ENCODE peak calls at places on chromosomes 7 and 10, in five cellular contexts. R is A549, I is upper lobe of left lung, P is stomach, C is suprapubic skin. G is an unnamed sample.

GRCh38 chr7:70635633-70636032 is 496.3 kb upstream of the GALNT17 start:
- DNase-seq in R (no peak), I (no peak), P (no peak), C (no peak), G (no peak)

GRCh38 chr7:22688034-22688433 is 39.0 kb upstream of the IL6 start:
- DNase-seq in R (no peak), I (no peak), P (no peak), C (no peak), G (no peak)

GRCh38 chr10:125020386-125020785 is 78.5 kb downstream of the ZRANB1 start:
- DNase-seq in R (no peak), I (no peak), P (no peak), C (no peak), G (no peak)

GRCh38 chr10:101444058-101444457 is 90.1 kb downstream of the BTRC start:
- DNase-seq in R (peak; percentile 29), I (no peak), P (no peak), C (no peak), G (no peak)

GRCh38 chr7:50653116-50653854 is 88.1 kb upstream of the DDC start:
- DNase-seq in R (no peak), I (no peak), P (peak; percentile 41), C (peak; percentile 77), G (no peak)

GRCh38 chr7:33807779-33808482 is 97.4 kb upstream of the BMPER start:
- DNase-seq in R (peak; percentile 62), I (peak; percentile 35), P (no peak), C (no peak), G (no peak)

GRCh38 chr10:133211959-133212852 is 17.8 kb upstream of the UTF1 start:
- DNase-seq in R (no peak), I (peak; percentile 64), P (no peak), C (no peak), G (no peak)

GRCh38 chr7:142275028-142275427 is 17.2 kb upstream of the PRSS58 start:
- DNase-seq in R (no peak), I (no peak), P (no peak), C (no peak), G (no peak)

GRCh38 chr10:116005301-116005700 is 267.7 kb downstream of the GFRA1 start:
- DNase-seq in R (no peak), I (no peak), P (no peak), C (no peak), G (no peak)

GRCh38 chr7:132480534-132480933 is 95.7 kb downstream of the PLXNA4 start:
- DNase-seq in R (no peak), I (no peak), P (no peak), C (peak; percentile 74), G (no peak)

GRCh38 chr10:37067576-37067975 is 57.8 kb upstream of the ANKRD30A start:
- DNase-seq in R (peak; percentile 25), I (no peak), P (no peak), C (no peak), G (no peak)

GRCh38 chr7:50068850-50069551 is 24.0 kb downstream of the ZPBP start:
- DNase-seq in R (peak; percentile 3), I (no peak), P (peak; percentile 54), C (no peak), G (peak; percentile 37)

GRCh38 chr7:93927585-93927984 is 6.0 kb downstream of the GNG11 start:
- DNase-seq in R (no peak), I (no peak), P (no peak), C (no peak), G (no peak)

GRCh38 chr7:85682819-85683218 is 496.0 kb upstream of the SEMA3D start:
- DNase-seq in R (no peak), I (no peak), P (no peak), C (no peak), G (no peak)

GRCh38 chr7:913736-914520 is 37.6 kb downstream of the GET4 start:
- DNase-seq in R (no peak), I (peak; percentile 76), P (peak; percentile 88), C (no peak), G (no peak)

GRCh38 chr10:113133497-113133896 is 183.4 kb downstream of the TCF7L2 start:
- DNase-seq in R (peak; percentile 43), I (no peak), P (no peak), C (no peak), G (no peak)

GRCh38 chr7:139775829-139776266 is 1.9 kb downstream of the HIPK2 start:
- DNase-seq in R (peak; percentile 78), I (no peak), P (peak; percentile 80), C (no peak), G (peak; percentile 46)

GRCh38 chr7:90210475-90210874 is 1.1 kb upstream of the STEAP2 start:
- DNase-seq in R (no peak), I (no peak), P (no peak), C (no peak), G (no peak)

GRCh38 chr10:116085333-116085732 is 187.7 kb downstream of the GFRA1 start:
- DNase-seq in R (no peak), I (no peak), P (no peak), C (no peak), G (no peak)

GRCh38 chr10:35195361-35196306 is 69.0 kb downstream of the CREM start:
- DNase-seq in R (peak; percentile 95), I (no peak), P (peak; percentile 65), C (peak; percentile 81), G (peak; percentile 67)

GRCh38 chr10:27805215-27805614 is 59.6 kb upstream of the MKX start:
- DNase-seq in R (no peak), I (no peak), P (no peak), C (no peak), G (no peak)

GRCh38 chr10:3426190-3426845 is 253.7 kb upstream of the PITRM1 start:
- DNase-seq in R (peak; percentile 22), I (no peak), P (no peak), C (no peak), G (no peak)

GRCh38 chr7:18180685-18181084 is 153.0 kb upstream of the PRPS1L1 start:
- DNase-seq in R (no peak), I (no peak), P (no peak), C (no peak), G (no peak)

GRCh38 chr7:112272921-112273561 is 66.5 kb downstream of the ZNF277 start:
- DNase-seq in R (no peak), I (no peak), P (no peak), C (no peak), G (no peak)

GRCh38 chr7:26167293-26167934 is 15.4 kb downstream of the NFE2L3 start:
- DNase-seq in R (no peak), I (no peak), P (no peak), C (no peak), G (no peak)

GRCh38 chr10:12097791-12098190 is 29.0 kb downstream of the DHTKD1 start:
- DNase-seq in R (peak; percentile 42), I (no peak), P (no peak), C (no peak), G (no peak)

GRCh38 chr7:38107486-38107893 is 70.6 kb upstream of the STARD3NL start:
- DNase-seq in R (peak; percentile 61), I (no peak), P (peak; percentile 69), C (no peak), G (peak; percentile 35)

DNA sequence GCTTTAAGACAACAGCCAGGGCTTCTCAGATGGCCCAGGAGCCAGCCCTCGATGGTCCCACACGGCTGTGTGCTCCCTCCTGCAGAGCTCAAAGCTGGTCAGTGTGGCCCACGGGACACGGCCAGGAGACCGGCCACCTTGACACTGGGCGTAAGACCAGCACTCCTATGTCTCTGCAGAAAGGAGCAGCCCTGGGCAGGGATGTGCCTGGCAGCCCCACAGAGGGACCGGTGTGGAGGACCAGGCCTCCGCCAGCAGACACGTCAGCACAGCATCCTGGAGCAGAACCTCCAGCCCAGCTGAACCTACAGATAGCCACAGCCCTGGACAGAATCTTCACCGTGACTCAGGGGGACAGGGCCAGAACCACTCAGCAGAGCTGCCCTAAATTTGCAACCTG is 132.5 kb downstream of the DIP2C start:
- DNase-seq in R (no peak), I (no peak), P (no peak), C (no peak), G (no peak)
- H3K4me1 ChIP-seq in R (peaks cover 4% of the 10 kb centered on the region), I (peaks cover 6% of the 10 kb centered on the region), P (peaks cover 42% of the 10 kb centered on the region), C (no peaks in the 10 kb centered on the region), G (peaks cover 7% of the 10 kb centered on the region)

DNA sequence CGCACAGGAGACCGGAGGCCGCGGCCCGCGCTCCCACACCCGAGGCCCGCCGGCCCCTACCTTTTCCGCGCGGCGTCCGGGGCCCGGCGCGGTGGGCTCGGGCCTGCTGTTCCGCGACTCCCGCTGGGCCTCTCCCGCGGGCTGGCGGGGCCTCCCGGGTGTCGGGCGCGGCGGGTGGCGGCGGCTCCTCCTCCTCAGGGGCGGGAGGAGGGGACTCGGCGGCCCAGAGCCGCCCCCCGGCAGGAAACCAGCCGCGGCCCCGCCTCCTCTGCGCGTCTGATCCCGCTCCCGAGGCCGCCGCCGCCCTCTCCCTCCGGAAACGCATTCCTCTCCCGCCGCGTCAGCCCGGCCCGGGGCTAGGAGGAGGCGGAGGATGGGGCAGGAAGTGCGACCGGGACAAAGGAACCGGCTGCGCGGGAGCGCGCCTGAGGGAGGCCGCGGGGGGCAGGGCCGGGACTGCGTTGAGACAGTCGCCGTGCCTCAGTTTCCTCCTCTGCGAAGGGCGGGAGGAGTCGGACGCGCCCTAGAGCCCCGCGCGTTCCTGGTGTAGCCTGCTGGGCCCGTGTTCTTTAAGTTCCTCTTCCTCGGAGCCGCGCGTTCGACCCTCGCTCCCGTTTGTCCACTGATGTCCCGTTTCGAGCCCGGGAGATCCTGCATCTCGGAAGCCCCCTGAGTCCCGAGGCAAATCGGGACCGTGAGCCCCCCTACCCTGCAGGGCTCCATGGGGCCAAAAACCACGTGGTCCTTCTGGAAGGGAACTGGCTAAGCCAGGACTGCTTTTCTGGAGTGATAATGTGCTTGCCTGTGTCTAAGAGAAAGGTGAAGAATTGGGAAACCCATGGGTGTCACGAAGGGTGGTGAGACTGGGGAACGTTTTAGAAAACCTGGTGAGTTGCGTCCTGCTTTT is at the start of gene ITGB1:
- DNase-seq in R (peak; percentile 95), I (peak; percentile 99), P (peak; percentile 98), C (peak; percentile 97), G (peak; percentile 97)
- TF ChIP-seq POLR2A in R (peak; percentile 61), I (no peak), P (no peak), C (peak; percentile 70), G (peak; percentile 98)

GRCh38 chr7:80127412-80128150 is 7.0 kb upstream of the GNAI1 start:
- DNase-seq in R (no peak), I (no peak), P (no peak), C (no peak), G (no peak)
- TF ChIP-seq EP300 in R (no peak), I (no peak), P (no peak), C (no peak), G (no peak)

GRCh38 chr10:43408331-43408709 is 666 bp downstream of the HNRNPF start:
- DNase-seq in R (no peak), I (no peak), P (no peak), C (peak; percentile 84), G (no peak)

GRCh38 chr10:43409385-43410109 is 561 bp upstream of the HNRNPF start:
- DNase-seq in R (peak; percentile 59), I (peak; percentile 88), P (peak; percentile 53), C (no peak), G (no peak)

GRCh38 chr10:43407576-43408330 is 1.2 kb downstream of the HNRNPF start:
- DNase-seq in R (peak; percentile 94), I (peak; percentile 94), P (peak; percentile 94), C (peak; percentile 95), G (peak; percentile 95)

GRCh38 chr10:43408710-43409384 is at the start of gene HNRNPF:
- DNase-seq in R (peak; percentile 97), I (peak; percentile 99), P (peak; percentile 95), C (peak; percentile 96), G (peak; percentile 96)

DNA sequence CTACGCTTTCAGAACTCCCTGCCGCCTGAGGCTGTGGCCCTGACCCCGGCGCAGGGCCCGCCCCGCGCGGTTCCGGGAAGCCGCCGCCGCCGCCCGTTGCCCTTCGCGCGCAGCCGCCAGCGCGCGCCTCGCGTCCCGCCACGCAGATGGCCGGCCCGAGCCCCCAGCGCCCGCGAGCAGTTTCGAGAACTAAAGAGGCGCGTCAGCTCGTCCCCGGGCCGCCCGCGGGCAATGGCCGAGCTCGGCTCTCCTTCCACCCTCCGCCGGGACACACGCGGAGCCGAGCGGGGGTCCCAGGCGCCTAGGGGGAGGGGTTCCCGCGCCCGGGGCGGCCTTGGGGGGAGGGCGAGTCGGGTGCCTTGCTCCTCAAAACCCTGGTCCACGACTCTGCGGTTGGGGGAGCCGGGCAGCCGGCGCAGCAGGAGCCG is 1.8 kb downstream of the HNRNPF start:
- DNase-seq in R (peak; percentile 31), I (peak; percentile 96), P (peak; percentile 66), C (peak; percentile 82), G (peak; percentile 72)
- H3K4me1 ChIP-seq in R (peaks cover 47% of the 10 kb centered on the region), I (peaks cover 43% of the 10 kb centered on the region), P (peaks cover 58% of the 10 kb centered on the region), C (peaks cover 55% of the 10 kb centered on the region), G (peaks cover 8% of the 10 kb centered on the region)

G was measured in ovary.